ENCODE peak calls at places on chromosomes 16 and 17, in ten cellular contexts. N is A673, W is fibroblast of lung, P is ovary, I is cardiac muscle cell, O is gastrocnemius medialis, Y is keratinocyte, A is OCI-LY7, G is IMR-90, J is H9. X is an unnamed sample. For H3K4me1, the result is how much of the 10 kb centered on the place peaks cover.

GRCh38 chr16:54447606-54448440 is 161.2 kb upstream of the IRX3 start:
- DNase-seq in O (no peak), A (no peak), Y (peak), N (peak), W (peak), J (no peak), I (peak), G (peak), P (no peak), X (peak)

GRCh38 chr16:27445502-27446175 is 43.7 kb downstream of the IL21R start:
- DNase-seq in A (no peak), O (no peak), G (no peak), I (no peak), W (no peak), J (no peak), Y (no peak), P (no peak), N (no peak), X (no peak)

GRCh38 chr17:40442392-40443195 is 656 bp upstream of the IGFBP4 start:
- DNase-seq in A (no peak), W (peak), N (no peak), I (no peak), G (peak), O (peak), Y (no peak), P (peak), J (peak), X (peak)

GRCh38 chr17:48825446-48826381 is 5.1 kb upstream of the CALCOCO2 start:
- DNase-seq in I (no peak), Y (no peak), N (no peak), J (no peak), O (no peak), G (peak), W (peak), P (no peak), A (no peak), X (peak)

GRCh38 chr16:66543541-66543940 is 6.4 kb downstream of the TK2 start:
- DNase-seq in G (no peak), N (no peak), J (no peak), W (no peak), O (no peak), I (no peak), A (no peak), P (no peak), Y (no peak), X (no peak)

GRCh38 chr17:81434079-81434478 is 38.8 kb downstream of the BAHCC1 start:
- DNase-seq in A (no peak), I (peak), N (no peak), O (no peak), Y (no peak), P (no peak), J (no peak), W (peak), G (no peak), X (peak)

GRCh38 chr17:29959658-29960337 is 18.4 kb downstream of the EFCAB5 start:
- DNase-seq in Y (no peak), W (peak), A (no peak), O (no peak), J (no peak), I (no peak), N (no peak), P (no peak), G (peak), X (peak)

GRCh38 chr17:4807534-4808377 is 804 bp downstream of the PLD2 start:
- DNase-seq in W (no peak), A (no peak), I (peak), O (no peak), Y (no peak), N (no peak), G (no peak), P (peak), J (no peak), X (peak)

GRCh38 chr16:11224894-11225676 is 30.9 kb downstream of the SOCS1 start:
- DNase-seq in N (no peak), P (no peak), G (peak), J (no peak), Y (no peak), W (no peak), I (no peak), O (peak), A (peak), X (no peak)

GRCh38 chr17:3447625-3448024 is 14.0 kb upstream of the OR1E2 start:
- DNase-seq in Y (no peak), G (no peak), N (peak), J (peak), A (peak), O (no peak), I (peak), W (no peak), P (no peak), X (peak)

GRCh38 chr17:38967290-38967738 is at the start of gene FBXO47:
- DNase-seq in P (peak), I (peak), N (peak), W (peak), O (peak), G (peak), J (peak), A (peak), Y (peak), X (peak)

GRCh38 chr16:22373662-22374310 is 633 bp downstream of the CDR2 start:
- DNase-seq in P (peak), N (peak), G (no peak), A (peak), W (no peak), Y (no peak), O (peak), I (no peak), J (peak), X (peak)

GRCh38 chr16:13957197-13958078 is 37.5 kb downstream of the ERCC4 start:
- DNase-seq in I (peak), Y (peak), O (peak), N (peak), P (peak), W (peak), G (peak), J (no peak), A (no peak), X (peak)

GRCh38 chr17:50168319-50168718 is 2.5 kb downstream of the SGCA start:
- DNase-seq in I (no peak), G (no peak), P (no peak), N (no peak), A (no peak), W (no peak), O (no peak), Y (no peak), J (no peak), X (no peak)

GRCh38 chr16:30526137-30526822 is at the start of gene ZNF768:
- DNase-seq in I (no peak), Y (no peak), P (no peak), W (peak), N (peak), J (peak), O (peak), G (no peak), A (no peak), X (peak)

GRCh38 chr16:73204359-73205152 is 156.6 kb upstream of the ZFHX3 start:
- DNase-seq in J (no peak), P (no peak), N (no peak), O (no peak), I (no peak), W (no peak), A (no peak), G (no peak), Y (no peak), X (no peak)

GRCh38 chr16:49620158-49620867 is 235.6 kb downstream of the ZNF423 start:
- DNase-seq in P (peak), A (no peak), J (peak), N (peak), W (peak), O (peak), I (peak), Y (no peak), G (peak), X (peak)

GRCh38 chr17:49496183-49496865 is 1.2 kb downstream of the NGFR start:
- DNase-seq in A (peak), W (peak), I (peak), P (peak), J (peak), Y (no peak), O (peak), G (peak), N (peak), X (peak)

GRCh38 chr16:76486740-76487139 is 209.5 kb downstream of the CNTNAP4 start:
- DNase-seq in A (no peak), N (no peak), I (no peak), W (no peak), J (no peak), Y (no peak), O (no peak), P (no peak), G (no peak), X (no peak)

GRCh38 chr16:87665193-87665592 is 62.9 kb downstream of the JPH3 start:
- DNase-seq in J (no peak), A (no peak), Y (no peak), W (no peak), N (no peak), O (no peak), G (no peak), P (no peak), I (no peak), X (no peak)

GRCh38 chr17:77174928-77175720 is 34.4 kb downstream of the SEC14L1 start:
- DNase-seq in G (no peak), Y (no peak), O (no peak), A (no peak), N (no peak), I (no peak), J (no peak), P (no peak), W (no peak), X (no peak)

GRCh38 chr16:88365244-88365865 is 17.4 kb upstream of the ZNF469 start:
- DNase-seq in J (no peak), O (no peak), G (no peak), Y (no peak), N (no peak), W (no peak), A (no peak), P (no peak), I (no peak), X (no peak)

GRCh38 chr16:61042736-61043135 is 993.5 kb downstream of the CDH8 start:
- DNase-seq in O (no peak), W (no peak), P (no peak), A (peak), N (peak), G (no peak), J (peak), I (no peak), Y (no peak), X (no peak)

GRCh38 chr17:57629470-57629869 is 115.6 kb downstream of the CCDC182 start:
- DNase-seq in G (no peak), A (peak), N (no peak), W (peak), I (no peak), J (no peak), P (no peak), O (peak), Y (no peak), X (peak)

GRCh38 chr17:5899496-5900195 is 170.5 kb upstream of the WSCD1 start:
- DNase-seq in I (no peak), Y (no peak), W (no peak), A (no peak), J (peak), G (no peak), O (no peak), P (no peak), N (no peak), X (no peak)

GRCh38 chr17:81254955-81255717 is 16.0 kb downstream of the NDUFAF8 start:
- DNase-seq in G (peak), Y (no peak), I (peak), O (peak), W (peak), J (peak), N (peak), A (no peak), P (peak), X (peak)

GRCh38 chr17:42878123-42878880 is 22.3 kb upstream of the G6PC1 start:
- DNase-seq in I (no peak), J (peak), A (no peak), N (no peak), O (no peak), P (no peak), G (no peak), Y (no peak), W (no peak), X (no peak)

GRCh38 chr16:11562411-11562810 is 24.3 kb downstream of the LITAF start:
- DNase-seq in A (no peak), P (no peak), J (no peak), Y (no peak), W (no peak), I (no peak), O (no peak), N (no peak), G (no peak), X (no peak)

GRCh38 chr16:66272461-66272860 is 94.0 kb upstream of the CDH5 start:
- DNase-seq in W (no peak), A (no peak), Y (no peak), O (no peak), P (no peak), J (peak), N (no peak), I (no peak), G (no peak), X (no peak)

GRCh38 chr17:56785997-56786680 is 47.6 kb downstream of the C17orf67 start:
- DNase-seq in G (no peak), N (no peak), I (no peak), W (no peak), P (no peak), O (no peak), J (no peak), A (no peak), Y (no peak), X (no peak)

GRCh38 chr17:41476866-41477815 is 3.8 kb downstream of the KRT35 start:
- DNase-seq in J (no peak), W (no peak), N (no peak), A (no peak), P (peak), I (no peak), G (no peak), O (no peak), Y (no peak), X (no peak)

GRCh38 chr16:84532855-84533486 is 28.5 kb upstream of the MEAK7 start:
- DNase-seq in J (no peak), G (no peak), O (peak), P (no peak), W (peak), N (no peak), A (no peak), Y (no peak), I (peak), X (no peak)

GRCh38 chr16:54932737-54933254 is 2.1 kb downstream of the IRX5 start:
- DNase-seq in J (peak), A (no peak), G (no peak), O (no peak), P (no peak), W (peak), N (no peak), I (no peak), Y (no peak), X (peak)

GRCh38 chr16:49851468-49851787 is 4.5 kb downstream of the ZNF423 start:
- DNase-seq in O (no peak), P (no peak), N (no peak), I (no peak), W (no peak), A (no peak), G (no peak), J (no peak), Y (no peak), X (no peak)

GRCh38 chr17:66850692-66851091 is 15.8 kb downstream of the CACNG5 start:
- DNase-seq in I (no peak), J (no peak), N (peak), G (no peak), Y (no peak), P (no peak), A (no peak), W (no peak), O (no peak), X (no peak)
- H3K4me1 ChIP-seq in I (under half), J (under half), N (under half), G (under half), Y (under half), P (under half), A (under half), W (under half), O (under half), X (under half)

DNA sequence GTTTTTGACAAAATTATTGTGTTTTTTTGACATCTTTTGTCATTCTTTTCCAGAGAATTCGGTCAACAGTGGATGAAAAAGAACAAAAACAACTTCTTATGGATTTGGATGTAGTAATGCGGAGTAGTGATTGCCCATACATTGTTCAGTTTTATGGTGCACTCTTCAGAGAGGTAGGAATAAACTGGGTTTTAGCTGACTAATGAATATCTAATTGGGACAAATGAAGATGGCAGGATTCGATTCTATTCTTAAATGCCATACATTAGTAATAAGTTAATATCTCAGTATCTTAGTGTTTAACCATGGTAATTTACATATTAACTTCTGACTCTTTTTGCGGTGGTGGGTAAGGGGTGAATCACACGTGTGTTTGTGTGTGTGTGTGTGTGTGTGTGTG is 74.8 kb downstream of the MAP2K4 start:
- DNase-seq in P (no peak), O (no peak), W (no peak), J (no peak), G (no peak), Y (no peak), N (no peak), A (no peak), I (no peak), X (no peak)
- H3K27ac ChIP-seq in P (no peak), O (no peak), W (no peak), J (no peak), G (no peak), Y (no peak), N (no peak), A (no peak), I (no peak), X (no peak)

GRCh38 chr16:81513204-81514040 is 68.8 kb downstream of the CMIP start:
- DNase-seq in O (peak), J (peak), Y (no peak), P (peak), W (peak), A (no peak), N (no peak), G (no peak), I (peak), X (peak)
- H3K4me1 ChIP-seq in O (under half), J (under half), Y (under half), P (under half), W (under half), A (under half), N (under half), G (under half), I (under half), X (under half)

GRCh38 chr17:1630662-1631061 is 2.0 kb upstream of the SLC43A2 start:
- DNase-seq in W (no peak), G (no peak), Y (no peak), N (peak), O (no peak), I (no peak), J (no peak), A (peak), P (no peak), X (peak)

GRCh38 chr17:1628856-1629646 is 417 bp upstream of the SLC43A2 start:
- DNase-seq in A (peak), P (peak), N (peak), W (peak), J (peak), I (peak), Y (peak), G (peak), O (peak), X (peak)

GRCh38 chr17:1627219-1627986 is 1.2 kb downstream of the SLC43A2 start:
- DNase-seq in N (no peak), W (no peak), P (no peak), A (peak), I (no peak), Y (no peak), J (peak), O (peak), G (no peak), X (no peak)

GRCh38 chr17:1627987-1628855 is at the start of gene SLC43A2:
- DNase-seq in G (peak), J (peak), A (peak), N (peak), Y (no peak), P (peak), O (peak), I (peak), W (peak), X (peak)

GRCh38 chr17:1629647-1630310 is 1.1 kb upstream of the SLC43A2 start:
- DNase-seq in Y (no peak), I (peak), G (peak), J (peak), A (peak), P (no peak), N (peak), O (peak), W (no peak), X (peak)
- H3K27ac ChIP-seq in Y (no peak), I (no peak), G (peak), J (no peak), A (peak), P (no peak), N (no peak), O (peak), W (no peak), X (no peak)

DNA sequence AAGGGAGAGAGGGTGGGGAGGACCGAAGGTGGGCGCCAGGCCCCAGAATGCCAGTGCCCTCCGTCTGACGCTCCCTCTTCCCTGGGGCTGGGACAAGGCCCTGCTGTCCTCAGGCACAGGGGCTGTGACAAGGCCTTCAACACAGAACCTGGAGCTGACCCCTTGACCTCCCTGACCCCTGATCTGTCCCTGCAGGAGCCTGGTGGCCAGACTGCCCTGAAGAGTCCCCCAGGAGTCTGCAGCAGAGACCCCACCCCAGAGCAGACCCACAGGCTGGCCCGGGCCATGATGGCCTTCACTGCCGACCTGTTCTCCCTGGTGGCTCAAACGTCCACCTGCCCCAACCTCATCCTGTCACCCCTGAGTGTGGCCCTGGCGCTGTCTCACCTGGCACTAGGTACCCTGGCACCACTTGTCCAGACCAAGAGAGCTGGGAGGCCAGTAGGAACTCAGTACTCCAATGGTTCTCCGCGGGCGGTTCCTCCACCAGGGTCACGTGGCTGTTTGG is 2.9 kb downstream of the SERPINF2 start:
- DNase-seq in J (no peak), G (no peak), Y (no peak), P (no peak), I (no peak), W (no peak), O (peak), A (no peak), N (no peak), X (no peak)
- H3K4me1 ChIP-seq in J (under half), G (under half), Y (under half), P (under half), I (under half), W (under half), O (under half), A (under half), N (under half), X (under half)

GRCh38 chr17:17950347-17950746 is 21.9 kb downstream of the TOM1L2 start:
- DNase-seq in O (no peak), N (no peak), J (no peak), I (no peak), P (no peak), G (no peak), A (no peak), Y (no peak), W (no peak), X (no peak)
- H3K27ac ChIP-seq in O (no peak), N (no peak), J (no peak), I (no peak), P (no peak), G (no peak), A (no peak), Y (peak), W (no peak), X (no peak)

DNA sequence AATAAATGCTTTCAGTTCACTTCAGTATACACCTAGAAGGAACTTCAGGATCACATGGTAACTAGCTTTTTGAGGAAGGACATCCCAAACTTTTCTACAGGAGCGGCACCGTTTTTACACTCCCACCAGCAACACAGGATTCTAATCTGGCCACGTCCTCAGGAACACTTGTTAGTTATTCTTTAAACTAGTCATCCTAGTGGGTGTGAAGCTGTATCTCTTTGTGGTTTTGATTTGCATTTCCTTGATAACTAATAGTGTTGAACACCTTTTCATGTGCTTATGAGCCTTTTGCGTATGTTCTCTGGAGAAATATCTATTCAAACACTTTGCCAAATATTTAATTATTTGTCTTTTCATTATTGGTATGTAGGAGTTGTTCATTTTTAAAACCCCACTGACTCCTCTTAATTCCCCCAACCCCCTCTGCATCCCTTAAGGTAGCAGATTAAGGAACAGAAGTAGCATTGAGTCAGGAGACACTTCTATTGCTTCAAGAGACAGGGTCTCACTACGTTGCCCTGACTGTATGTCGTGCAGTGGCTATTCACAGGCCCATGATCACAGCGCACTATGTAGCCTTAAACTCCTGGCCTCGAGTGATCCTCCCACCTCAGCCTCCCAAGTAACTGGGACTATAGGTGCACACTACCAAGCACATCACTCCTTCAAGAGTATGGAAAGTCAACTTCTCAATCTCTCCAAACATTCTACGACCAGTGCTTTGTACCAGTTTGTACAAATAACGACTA is 25.4 kb downstream of the YWHAE start:
- DNase-seq in Y (no peak), J (no peak), P (no peak), I (no peak), O (no peak), A (no peak), W (peak), G (no peak), N (no peak), X (no peak)
- H3K4me1 ChIP-seq in Y (under half), J (under half), P (under half), I (under half), O (half or more), A (half or more), W (under half), G (under half), N (under half), X (half or more)